ENCODE peak calls at places on chromosomes 7 and 10, in six cellular contexts. N is left ventricle myocardium inferior, E is MM.1S, Y is heart right ventricle, R is nephron progenitor cell, Z is type B pancreatic cell. H is an unnamed sample.

GRCh38 chr7:94923412-94923811 is 16.0 kb downstream of the PPP1R9A start:
- DNase-seq in N (no peak), E (peak; percentile 84), Y (no peak), R (no peak), Z (no peak), H (no peak)

GRCh38 chr7:79453558-79454324 is at the start of gene MAGI2:
- DNase-seq in N (peak; percentile 89), E (peak; percentile 18), Y (peak; percentile 88), R (peak; percentile 80), Z (peak; percentile 87), H (peak; percentile 77)

GRCh38 chr7:130921391-130922180 is 187.6 kb upstream of the KLF14 start:
- DNase-seq in N (peak; percentile 49), E (no peak), Y (peak; percentile 43), R (peak; percentile 59), Z (no peak), H (no peak)

GRCh38 chr7:132877578-132877977 is 204.3 kb downstream of the CHCHD3 start:
- DNase-seq in N (no peak), E (no peak), Y (no peak), R (no peak), Z (no peak), H (no peak)

GRCh38 chr7:85068796-85069195 is 118.1 kb downstream of the SEMA3D start:
- DNase-seq in N (no peak), E (no peak), Y (no peak), R (no peak), Z (no peak), H (no peak)

GRCh38 chr7:137687556-137688280 is 159.1 kb downstream of the DGKI start:
- DNase-seq in N (no peak), E (no peak), Y (no peak), R (no peak), Z (no peak), H (no peak)

GRCh38 chr7:100675581-100676350 is 2.2 kb downstream of the GNB2 start:
- DNase-seq in N (peak; percentile 88), E (peak; percentile 87), Y (peak; percentile 84), R (peak; percentile 71), Z (no peak), H (peak; percentile 83)

GRCh38 chr10:114648368-114648767 is 9.7 kb downstream of the ABLIM1 start:
- DNase-seq in N (no peak), E (no peak), Y (no peak), R (no peak), Z (no peak), H (no peak)

GRCh38 chr7:5596046-5596895 is 172.6 kb upstream of the TNRC18 start:
- DNase-seq in N (peak; percentile 80), E (no peak), Y (peak; percentile 78), R (peak; percentile 70), Z (no peak), H (peak; percentile 71)

GRCh38 chr7:155644971-155645509 is 579 bp downstream of the RBM33 start:
- DNase-seq in N (peak; percentile 21), E (peak; percentile 72), Y (no peak), R (peak; percentile 36), Z (no peak), H (peak; percentile 33)

GRCh38 chr10:26380815-26381214 is 57.3 kb upstream of the APBB1IP start:
- DNase-seq in N (no peak), E (no peak), Y (no peak), R (no peak), Z (no peak), H (no peak)

GRCh38 chr7:130084037-130084875 is 13.9 kb downstream of the KLHDC10 start:
- DNase-seq in N (no peak), E (peak; percentile 31), Y (no peak), R (no peak), Z (no peak), H (no peak)

GRCh38 chr7:159104188-159105030 is 40.3 kb downstream of the VIPR2 start:
- DNase-seq in N (peak; percentile 78), E (no peak), Y (peak; percentile 74), R (no peak), Z (no peak), H (no peak)

GRCh38 chr7:143417734-143418378 is 9.2 kb upstream of the EPHA1 start:
- DNase-seq in N (no peak), E (no peak), Y (no peak), R (no peak), Z (no peak), H (no peak)

GRCh38 chr10:125157473-125157865 is 2.9 kb downstream of the CTBP2 start:
- DNase-seq in N (no peak), E (no peak), Y (no peak), R (no peak), Z (peak; percentile 22), H (no peak)

GRCh38 chr7:132544999-132545398 is 31.3 kb downstream of the PLXNA4 start:
- DNase-seq in N (no peak), E (no peak), Y (no peak), R (no peak), Z (no peak), H (no peak)

GRCh38 chr10:47022311-47023131 is 111.3 kb downstream of the PTPN20 start:
- DNase-seq in N (no peak), E (no peak), Y (no peak), R (no peak), Z (peak; percentile 60), H (peak; percentile 27)

GRCh38 chr10:131724891-131725735 is 175.7 kb upstream of the PPP2R2D start:
- DNase-seq in N (no peak), E (no peak), Y (no peak), R (no peak), Z (peak; percentile 62), H (no peak)

GRCh38 chr10:22314852-22315251 is 1.3 kb upstream of the COMMD3 start:
- DNase-seq in N (no peak), E (no peak), Y (no peak), R (no peak), Z (no peak), H (no peak)

GRCh38 chr10:69816536-69816935 is 14.8 kb downstream of the COL13A1 start:
- DNase-seq in N (no peak), E (no peak), Y (no peak), R (no peak), Z (no peak), H (no peak)

GRCh38 chr10:93445097-93445960 is 36.8 kb downstream of the MYOF start:
- DNase-seq in N (peak; percentile 81), E (no peak), Y (peak; percentile 80), R (peak; percentile 87), Z (peak; percentile 83), H (peak; percentile 95)

GRCh38 chr7:68587599-68587998 is 1010.7 kb upstream of the AUTS2 start:
- DNase-seq in N (no peak), E (no peak), Y (no peak), R (no peak), Z (no peak), H (no peak)

GRCh38 chr10:4748726-4749443 is 77.1 kb upstream of the AKR1E2 start:
- DNase-seq in N (no peak), E (no peak), Y (no peak), R (no peak), Z (no peak), H (no peak)

GRCh38 chr7:29639887-29640600 is 76.4 kb downstream of the PRR15 start:
- DNase-seq in N (no peak), E (peak; percentile 83), Y (no peak), R (peak; percentile 31), Z (no peak), H (no peak)

GRCh38 chr7:29641651-29642050 is 78.0 kb downstream of the PRR15 start:
- DNase-seq in N (no peak), E (no peak), Y (no peak), R (no peak), Z (no peak), H (no peak)

GRCh38 chr7:29639386-29639785 is 75.8 kb downstream of the PRR15 start:
- DNase-seq in N (no peak), E (peak; percentile 82), Y (no peak), R (no peak), Z (no peak), H (no peak)

GRCh38 chr7:29637374-29637773 is 73.7 kb downstream of the PRR15 start:
- DNase-seq in N (no peak), E (no peak), Y (no peak), R (no peak), Z (no peak), H (no peak)

GRCh38 chr7:29636009-29636351 is 72.3 kb downstream of the PRR15 start:
- DNase-seq in N (no peak), E (no peak), Y (no peak), R (no peak), Z (no peak), H (no peak)
- TF ChIP-seq CTCF in N (no peak), E (no peak), Y (no peak), R (no peak), Z (peak; percentile 1), H (no peak)

GRCh38 chr10:126902157-126902556 is 3.1 kb upstream of the DOCK1 start:
- DNase-seq in N (no peak), E (no peak), Y (no peak), R (no peak), Z (no peak), H (peak; percentile 41)
- TF ChIP-seq CTCF in N (no peak), E (no peak), Y (no peak), R (no peak), Z (no peak), H (no peak)

DNA sequence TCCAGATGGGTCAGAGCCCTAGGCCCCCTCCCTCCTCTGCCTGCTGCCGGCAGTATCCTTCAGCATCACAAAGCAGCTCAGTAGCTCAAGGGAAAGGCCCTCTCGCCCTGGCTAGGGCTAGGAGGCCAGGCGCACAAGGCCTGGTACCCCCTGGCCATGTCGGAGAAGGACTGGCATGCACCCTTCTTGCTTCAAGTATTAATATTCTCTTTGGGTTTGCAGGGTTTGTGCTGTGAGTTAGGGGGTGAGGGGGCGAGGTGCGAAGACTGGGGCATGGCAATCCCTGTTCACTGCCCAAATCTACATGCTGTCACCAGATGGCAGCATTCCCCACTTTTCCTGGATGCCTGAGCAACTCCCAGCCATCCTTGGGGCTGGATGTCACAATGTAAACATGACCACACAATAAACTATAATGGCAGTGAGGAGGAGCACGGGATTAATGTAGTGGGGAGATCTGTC is 105.2 kb downstream of the NEURL1 start:
- DNase-seq in N (no peak), E (no peak), Y (no peak), R (peak; percentile 72), Z (no peak), H (peak; percentile 51)
- TF ChIP-seq CTCF in N (peak; percentile 71), E (peak; percentile 50), Y (peak; percentile 58), R (peak; percentile 55), Z (peak; percentile 85), H (peak; percentile 51)

GRCh38 chr10:91932737-91933136 is 9.2 kb downstream of the BTAF1 start:
- DNase-seq in N (no peak), E (no peak), Y (no peak), R (no peak), Z (no peak), H (no peak)
- TF ChIP-seq CTCF in N (no peak), E (peak; percentile 4), Y (no peak), R (no peak), Z (no peak), H (no peak)

H was measured in lung.